ENCODE peak calls at places on chromosomes 4 and X, in four cellular contexts. K is K562, L is H1, W is HepG2. R is an unnamed sample.

GRCh38 chr4:105894570-105895323 is 524 bp upstream of the NPNT start:
- DNase-seq in W (no peak), K (no peak), L (peak), R (no peak)

GRCh38 chr4:80189956-80190671 is 7.2 kb upstream of the PRDM8 start:
- DNase-seq in W (no peak), L (peak), K (no peak), R (no peak)

GRCh38 chr4:113784497-113785254 is 23.1 kb upstream of the CAMK2D start:
- DNase-seq in L (no peak), W (peak), K (no peak), R (no peak)

GRCh38 chr4:71368906-71369305 is 30.1 kb downstream of the SLC4A4 start:
- DNase-seq in W (no peak), K (no peak), L (no peak), R (no peak)

GRCh38 chr4:176376032-176376614 is 56.4 kb downstream of the SPCS3 start:
- DNase-seq in L (no peak), K (peak), W (no peak), R (no peak)

GRCh38 chr4:187996502-187997177 is 1.1 kb downstream of the ZFP42 start:
- DNase-seq in L (peak), W (no peak), K (no peak), R (no peak)

GRCh38 chr4:88029556-88029955 is 22.1 kb downstream of the PKD2 start:
- DNase-seq in W (no peak), K (no peak), L (no peak), R (no peak)

GRCh38 chr4:10006236-10006603 is 15.1 kb downstream of the SLC2A9 start:
- DNase-seq in W (peak), K (no peak), L (no peak), R (peak)

GRCh38 chrX:9597361-9598035 is 132.6 kb downstream of the TBL1X start:
- DNase-seq in W (no peak), L (no peak), K (no peak), R (no peak)

GRCh38 chr4:38364383-38364963 is 299.5 kb upstream of the KLF3 start:
- DNase-seq in K (no peak), L (no peak), W (no peak), R (no peak)

GRCh38 chr4:102825261-102826071 is 1.9 kb downstream of the UBE2D3 start:
- DNase-seq in K (peak), W (peak), L (no peak), R (no peak)

GRCh38 chrX:101485212-101486064 is at the start of gene ARMCX4:
- DNase-seq in K (no peak), W (no peak), L (peak), R (no peak)

GRCh38 chr4:107579099-107579498 is 140.9 kb downstream of the PAPSS1 start:
- DNase-seq in W (peak), K (peak), L (no peak), R (no peak)

GRCh38 chrX:148771440-148771839 is 271.0 kb downstream of the AFF2 start:
- DNase-seq in L (no peak), K (no peak), W (no peak), R (no peak)

GRCh38 chrX:97159916-97160800 is 276.4 kb downstream of the RPA4 start:
- DNase-seq in L (no peak), K (no peak), W (peak), R (no peak)

GRCh38 chrX:39848900-39849299 is 248.9 kb downstream of the BCOR start:
- DNase-seq in W (no peak), K (no peak), L (no peak), R (no peak)

GRCh38 chr4:8391972-8392371 is 48.6 kb downstream of the ACOX3 start:
- DNase-seq in L (no peak), W (no peak), K (no peak), R (peak)

GRCh38 chr4:139438141-139438540 is 15.8 kb upstream of the RAB33B start:
- DNase-seq in W (no peak), K (no peak), L (no peak), R (no peak)

GRCh38 chr4:81470456-81471327 is 1.0 kb downstream of the RASGEF1B start:
- DNase-seq in L (peak), K (no peak), W (no peak), R (no peak)

GRCh38 chr4:102455750-102456149 is 45.4 kb upstream of the NFKB1 start:
- DNase-seq in W (no peak), L (no peak), K (no peak), R (no peak)

GRCh38 chrX:5054852-5055251 is 1173.8 kb downstream of the NLGN4X start:
- DNase-seq in W (no peak), L (no peak), K (no peak), R (no peak)

DNA sequence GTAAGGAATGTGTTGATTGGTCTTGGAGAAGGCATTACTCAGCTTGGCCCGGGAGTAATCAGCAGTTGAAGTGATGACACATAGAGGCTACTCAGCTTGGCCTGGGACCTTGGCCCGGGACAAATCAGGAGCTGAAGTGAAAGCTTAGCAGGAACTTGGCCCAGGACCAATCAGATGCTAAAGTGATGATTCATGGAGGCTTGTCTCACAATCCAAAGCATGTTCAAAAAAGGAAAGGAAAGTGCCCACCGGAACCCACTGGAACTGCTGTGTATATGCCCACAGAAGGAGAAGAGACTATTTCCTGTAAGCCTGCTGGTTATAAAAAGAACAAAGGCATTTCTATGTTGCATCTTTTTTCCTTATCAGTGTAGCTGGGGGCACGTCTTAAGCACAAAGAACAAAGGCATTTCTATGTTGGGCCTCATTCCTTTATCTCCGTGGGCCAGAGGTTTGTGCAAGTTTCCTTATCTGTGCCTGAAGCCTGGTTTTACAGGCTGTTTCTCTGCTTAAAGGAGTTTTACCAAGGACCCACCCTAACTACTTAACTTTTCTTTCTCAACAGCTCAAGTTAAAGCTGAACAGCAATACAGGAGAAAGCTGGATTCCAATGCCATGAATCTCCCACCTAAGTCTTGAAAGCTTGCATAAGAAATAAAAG is 1176.7 kb downstream of the NLGN4X start:
- DNase-seq in K (no peak), W (no peak), L (no peak), R (no peak)
- TF ChIP-seq HDAC6 in K (no peak), W (no peak), L (no peak), R (no peak)

DNA sequence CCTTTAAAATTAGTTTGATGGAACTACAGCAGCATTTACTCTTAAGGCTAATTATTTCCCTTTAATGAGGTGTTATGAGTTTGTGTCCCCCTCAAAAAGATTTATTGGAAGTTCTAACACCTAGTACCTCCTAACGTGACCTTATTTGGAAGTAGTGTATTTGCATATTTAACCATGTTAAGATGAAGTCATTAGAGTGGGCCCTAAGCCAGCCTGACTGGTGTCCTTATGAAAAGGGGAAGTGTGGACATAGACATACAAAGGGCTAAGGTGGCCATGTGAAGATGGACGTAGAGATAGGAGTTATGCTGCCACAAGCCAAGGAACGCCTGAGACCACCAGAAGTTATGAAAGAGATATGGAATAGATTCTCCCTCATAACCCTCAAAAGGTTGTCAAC is 985.4 kb upstream of the INTU start:
- DNase-seq in L (no peak), K (no peak), W (no peak), R (no peak)
- TF ChIP-seq HDAC6 in L (no peak), K (no peak), W (no peak), R (no peak)

GRCh38 chr4:3341760-3342159 is 48.9 kb downstream of the RGS12 start:
- DNase-seq in K (peak), L (no peak), W (no peak), R (no peak)
- TF ChIP-seq HDAC6 in K (no peak), L (no peak), W (no peak), R (no peak)

DNA sequence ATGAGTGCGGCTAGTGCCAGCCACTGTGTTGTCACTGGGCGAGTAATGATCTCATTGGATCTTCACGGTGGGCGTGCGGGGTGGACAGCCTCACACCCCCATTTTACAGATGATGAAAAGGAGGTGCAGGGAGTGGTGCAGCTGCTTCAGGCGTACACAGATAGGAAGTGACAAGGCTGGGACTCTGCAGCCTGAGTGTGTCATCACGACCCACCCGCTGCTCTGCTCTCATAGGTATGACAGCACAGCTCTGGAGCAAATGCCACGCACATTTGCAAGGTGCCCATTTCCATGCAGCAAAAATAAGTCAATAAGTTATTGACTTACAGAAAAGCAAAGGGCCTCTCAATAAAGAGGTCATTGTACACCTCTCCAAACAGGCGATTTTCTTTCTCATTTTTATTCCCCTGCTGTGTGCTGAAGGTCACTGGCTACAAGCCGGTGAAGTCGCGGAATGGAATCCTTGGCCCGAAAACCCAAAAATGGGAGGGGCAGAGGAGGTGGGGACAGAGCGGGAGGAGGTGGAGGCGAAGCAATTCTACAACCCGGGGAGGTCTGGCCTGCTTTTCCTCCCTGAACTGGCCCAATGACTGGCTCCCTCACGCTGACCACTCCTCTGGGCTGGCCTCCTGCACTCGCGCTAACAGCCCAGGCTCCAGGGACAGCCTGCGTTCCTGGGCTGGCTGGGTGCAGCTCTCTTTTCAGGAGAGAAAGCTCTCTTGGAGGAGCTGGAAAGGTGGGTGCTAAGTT is at the start of gene SOD3:
- DNase-seq in W (peak), L (peak), K (peak), R (no peak)
- TF ChIP-seq HDAC6 in W (no peak), L (no peak), K (no peak), R (no peak)

DNA sequence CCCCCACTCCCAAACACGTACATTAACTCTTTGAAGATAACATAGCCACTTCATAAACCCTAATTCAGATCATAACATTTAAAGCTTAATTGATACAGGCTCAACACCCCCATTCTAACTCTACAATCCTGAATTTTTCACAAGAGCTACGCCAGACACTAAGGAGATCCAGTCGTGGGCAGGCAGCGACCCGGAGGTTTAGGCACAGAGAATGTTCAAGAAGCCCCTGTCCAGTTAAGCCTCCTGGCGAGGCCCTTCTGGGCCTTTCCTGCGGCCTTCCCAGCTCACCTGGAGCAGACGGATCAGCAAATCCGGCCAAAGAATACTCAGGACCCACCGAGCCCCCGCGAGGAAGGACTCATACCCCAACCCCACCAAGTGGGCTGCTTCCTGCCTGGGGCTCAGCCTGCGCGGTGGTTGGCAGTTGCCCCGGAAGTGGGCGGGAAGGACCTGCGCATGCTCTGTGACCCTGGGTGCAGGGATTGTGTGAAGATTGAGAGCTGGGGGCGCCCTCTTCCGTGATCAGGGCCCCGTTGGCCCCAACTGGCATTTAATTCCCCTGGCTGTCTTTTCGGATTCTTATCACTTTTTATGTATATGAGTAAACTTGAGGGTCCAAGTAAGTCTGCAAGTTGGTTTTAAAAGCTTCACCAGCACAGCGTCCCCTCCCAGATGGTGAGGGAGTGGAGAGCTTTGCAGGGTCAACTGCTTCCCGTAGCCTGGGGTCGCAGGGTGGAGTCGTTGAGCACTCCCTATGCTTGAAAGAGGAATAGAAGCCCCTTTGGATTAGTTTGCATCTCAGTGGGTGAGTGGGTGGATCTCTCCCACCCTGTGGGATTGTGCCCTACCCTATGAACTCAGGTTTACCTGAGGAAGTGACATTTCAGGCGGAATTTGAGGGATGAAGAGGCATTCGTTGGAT is at the start of gene TRIM61:
- DNase-seq in L (peak), W (no peak), K (peak), R (peak)
- TF ChIP-seq HDAC6 in L (no peak), W (no peak), K (no peak), R (no peak)

R was measured in GM12878.